ENCODE peak calls at places on chromosome 16, in seven cellular contexts. A, B, J, W, I, H and D are unnamed samples.

GRCh38 chr16:28326881-28327610 is 34.7 kb downstream of the SBK1 start:
- DNase-seq in B (peak), W (peak), I (peak), J (no peak), A (peak), H (peak), D (peak)

GRCh38 chr16:23434380-23434779 is 18.6 kb downstream of the COG7 start:
- DNase-seq in J (peak), H (no peak), W (peak), B (no peak), A (peak), I (peak), D (peak)

GRCh38 chr16:85114909-85115567 is 2.8 kb upstream of the CIBAR2 start:
- DNase-seq in H (peak), J (peak), I (peak), A (peak), B (peak), W (peak), D (peak)

GRCh38 chr16:51938861-51939260 is 608.1 kb downstream of the TOX3 start:
- DNase-seq in W (no peak), B (no peak), J (no peak), I (no peak), A (no peak), H (no peak), D (no peak)

GRCh38 chr16:10541396-10541795 is 39.0 kb downstream of the EMP2 start:
- DNase-seq in J (no peak), I (no peak), A (no peak), H (no peak), W (no peak), B (no peak), D (no peak)

GRCh38 chr16:11400076-11400475 is 54.8 kb downstream of the RMI2 start:
- DNase-seq in H (no peak), B (no peak), A (no peak), W (no peak), I (no peak), J (no peak), D (no peak)

GRCh38 chr16:81818514-81819304 is 39.6 kb downstream of the PLCG2 start:
- DNase-seq in H (no peak), I (no peak), A (no peak), B (no peak), W (no peak), J (no peak), D (no peak)

GRCh38 chr16:58589311-58589890 is 40.2 kb downstream of the CNOT1 start:
- DNase-seq in J (no peak), W (peak), A (peak), B (no peak), I (no peak), H (no peak), D (no peak)

GRCh38 chr16:55113195-55113594 is 182.5 kb downstream of the IRX5 start:
- DNase-seq in H (no peak), W (no peak), J (no peak), A (no peak), I (no peak), B (no peak), D (no peak)

GRCh38 chr16:27839419-27839818 is 224.1 kb downstream of the GSG1L start:
- DNase-seq in H (no peak), I (peak), A (peak), J (no peak), W (peak), B (peak), D (peak)

GRCh38 chr16:2520784-2521577 is 810 bp downstream of the AMDHD2 start:
- DNase-seq in I (peak), W (peak), A (no peak), H (no peak), J (no peak), B (peak), D (peak)

GRCh38 chr16:28090646-28091377 is 27.3 kb upstream of the GSG1L start:
- DNase-seq in H (peak), A (peak), B (peak), J (no peak), I (peak), W (peak), D (peak)

GRCh38 chr16:364595-365491 is 5.5 kb downstream of the MRPL28 start:
- DNase-seq in J (no peak), W (no peak), H (no peak), I (no peak), B (no peak), A (no peak), D (no peak)

GRCh38 chr16:57478396-57479024 is 7.8 kb downstream of the DOK4 start:
- DNase-seq in A (no peak), J (no peak), B (no peak), H (no peak), W (no peak), I (no peak), D (no peak)

GRCh38 chr16:66521951-66522771 is 27.8 kb downstream of the TK2 start:
- DNase-seq in I (peak), W (peak), H (no peak), B (no peak), J (no peak), A (peak), D (no peak)

GRCh38 chr16:89890200-89890599 is 16.8 kb downstream of the TCF25 start:
- DNase-seq in H (no peak), B (no peak), A (no peak), I (no peak), J (no peak), W (no peak), D (no peak)

GRCh38 chr16:71626858-71627213 is 852 bp downstream of the MARVELD3 start:
- DNase-seq in J (no peak), W (no peak), A (no peak), I (no peak), H (peak), B (peak), D (peak)

GRCh38 chr16:88755745-88756443 is 29.1 kb downstream of the PIEZO1 start:
- DNase-seq in I (no peak), J (no peak), B (no peak), W (no peak), H (no peak), A (no peak), D (no peak)

GRCh38 chr16:81638286-81638945 is 140.7 kb upstream of the PLCG2 start:
- DNase-seq in H (no peak), A (no peak), J (no peak), B (no peak), I (peak), W (no peak), D (peak)

GRCh38 chr16:82544378-82544777 is 82.4 kb upstream of the CDH13 start:
- DNase-seq in H (no peak), W (no peak), I (no peak), B (no peak), A (no peak), J (no peak), D (no peak)

GRCh38 chr16:66020642-66021041 is 345.8 kb upstream of the CDH5 start:
- DNase-seq in B (no peak), W (peak), I (no peak), A (peak), J (no peak), H (no peak), D (no peak)

GRCh38 chr16:66924527-66925321 is 611 bp downstream of the RRAD start:
- DNase-seq in A (no peak), B (peak), J (peak), I (peak), H (peak), W (peak), D (peak)

GRCh38 chr16:63945805-63946204 is 1176.1 kb downstream of the CDH11 start:
- DNase-seq in B (no peak), H (no peak), J (no peak), A (no peak), I (no peak), W (no peak), D (no peak)

GRCh38 chr16:88779406-88780099 is 5.5 kb downstream of the PIEZO1 start:
- DNase-seq in A (no peak), W (no peak), I (no peak), H (no peak), J (no peak), B (no peak), D (no peak)

GRCh38 chr16:85522842-85523601 is 90.1 kb upstream of the GSE1 start:
- DNase-seq in B (no peak), J (no peak), A (peak), W (peak), I (peak), H (no peak), D (peak)

GRCh38 chr16:23694707-23695373 is 16.2 kb downstream of the PLK1 start:
- DNase-seq in J (peak), A (peak), H (peak), W (peak), B (peak), I (no peak), D (peak)

GRCh38 chr16:28027055-28027454 is 36.5 kb downstream of the GSG1L start:
- DNase-seq in H (no peak), A (no peak), B (no peak), I (no peak), W (no peak), J (no peak), D (no peak)

GRCh38 chr16:76193851-76194620 is 83.2 kb upstream of the CNTNAP4 start:
- DNase-seq in I (no peak), W (peak), H (no peak), B (no peak), J (no peak), A (no peak), D (no peak)

GRCh38 chr16:76195648-76196047 is 81.6 kb upstream of the CNTNAP4 start:
- DNase-seq in H (no peak), B (no peak), J (no peak), W (no peak), A (no peak), I (no peak), D (no peak)

GRCh38 chr16:76190480-76190879 is 86.7 kb upstream of the CNTNAP4 start:
- DNase-seq in A (no peak), J (no peak), H (no peak), W (no peak), I (no peak), B (no peak), D (no peak)

GRCh38 chr16:76194621-76195015 is 82.6 kb upstream of the CNTNAP4 start:
- DNase-seq in W (peak), I (peak), J (no peak), H (no peak), A (no peak), B (no peak), D (peak)

GRCh38 chr16:76190059-76190458 is 87.1 kb upstream of the CNTNAP4 start:
- DNase-seq in H (no peak), B (no peak), A (no peak), J (no peak), W (no peak), I (no peak), D (no peak)
- H3K4ac ChIP-seq in H (no peak), B (no peak), A (no peak), J (no peak), W (no peak), I (no peak), D (no peak)

GRCh38 chr16:53740476-53740875 is 36.5 kb downstream of the FTO start:
- DNase-seq in I (no peak), W (no peak), J (no peak), H (no peak), A (no peak), B (no peak), D (no peak)

GRCh38 chr16:53732296-53732929 is 28.5 kb downstream of the FTO start:
- DNase-seq in I (peak), H (no peak), B (no peak), W (no peak), A (peak), J (no peak), D (peak)

GRCh38 chr16:53734908-53735307 is 31.0 kb downstream of the FTO start:
- DNase-seq in B (no peak), H (no peak), I (no peak), A (no peak), W (no peak), J (no peak), D (no peak)

GRCh38 chr16:53737563-53737962 is 33.6 kb downstream of the FTO start:
- DNase-seq in H (no peak), J (no peak), B (no peak), I (no peak), W (no peak), A (no peak), D (no peak)

DNA sequence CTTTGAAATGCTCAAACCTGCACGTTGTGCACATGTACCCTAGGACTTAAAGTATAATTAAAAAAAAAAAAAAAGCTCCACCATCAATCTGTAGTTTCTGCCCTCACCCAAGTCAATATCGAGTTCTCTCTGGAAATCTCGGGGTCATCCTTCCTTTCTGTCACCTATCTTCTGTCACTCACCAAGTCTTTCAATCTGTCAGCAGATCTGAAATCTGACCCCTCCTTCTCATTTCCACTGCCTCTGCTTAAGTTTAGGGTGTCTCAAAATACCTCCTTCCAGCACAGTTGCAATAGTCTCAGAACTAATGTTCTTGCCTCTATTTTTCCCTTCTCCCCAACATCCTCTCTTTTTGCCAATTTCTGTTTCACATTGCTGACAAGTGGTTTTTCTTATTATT is 32.3 kb downstream of the FTO start:
- DNase-seq in B (no peak), H (no peak), J (no peak), A (no peak), I (no peak), W (no peak), D (no peak)
- H2AK5ac ChIP-seq in B (no peak), H (no peak), J (no peak), A (no peak), I (no peak), W (no peak), D (no peak)

GRCh38 chr16:12498077-12498476 is 305.6 kb downstream of the CPPED1 start:
- DNase-seq in W (no peak), B (no peak), A (no peak), J (no peak), I (no peak), H (no peak), D (no peak)

GRCh38 chr16:12497558-12497957 is 306.1 kb downstream of the CPPED1 start:
- DNase-seq in A (no peak), B (no peak), J (peak), W (no peak), H (no peak), I (no peak), D (no peak)

GRCh38 chr16:12496866-12497265 is 306.8 kb downstream of the CPPED1 start:
- DNase-seq in I (no peak), A (no peak), W (no peak), H (no peak), B (no peak), J (no peak), D (no peak)

GRCh38 chr16:12496181-12496580 is 307.5 kb downstream of the CPPED1 start:
- DNase-seq in B (no peak), I (no peak), W (no peak), A (no peak), H (no peak), J (no peak), D (no peak)

GRCh38 chr16:12494716-12495115 is 309.0 kb downstream of the CPPED1 start:
- DNase-seq in A (no peak), I (no peak), J (no peak), H (no peak), W (no peak), B (no peak), D (peak)
- H3K4me2 ChIP-seq in A (no peak), I (no peak), J (no peak), H (no peak), W (no peak), B (no peak), D (no peak)

GRCh38 chr16:14494396-14494795 is 135.7 kb downstream of the PARN start:
- DNase-seq in B (no peak), H (no peak), J (no peak), A (no peak), W (no peak), I (no peak), D (no peak)

GRCh38 chr16:14492614-14493013 is 137.4 kb downstream of the PARN start:
- DNase-seq in I (no peak), H (no peak), B (no peak), A (no peak), J (no peak), W (no peak), D (no peak)

GRCh38 chr16:14495213-14496046 is 134.6 kb downstream of the PARN start:
- DNase-seq in J (no peak), H (no peak), W (no peak), A (no peak), I (no peak), B (no peak), D (no peak)

GRCh38 chr16:14491831-14492529 is 138.1 kb downstream of the PARN start:
- DNase-seq in W (no peak), A (no peak), H (no peak), I (no peak), J (no peak), B (no peak), D (no peak)

DNA sequence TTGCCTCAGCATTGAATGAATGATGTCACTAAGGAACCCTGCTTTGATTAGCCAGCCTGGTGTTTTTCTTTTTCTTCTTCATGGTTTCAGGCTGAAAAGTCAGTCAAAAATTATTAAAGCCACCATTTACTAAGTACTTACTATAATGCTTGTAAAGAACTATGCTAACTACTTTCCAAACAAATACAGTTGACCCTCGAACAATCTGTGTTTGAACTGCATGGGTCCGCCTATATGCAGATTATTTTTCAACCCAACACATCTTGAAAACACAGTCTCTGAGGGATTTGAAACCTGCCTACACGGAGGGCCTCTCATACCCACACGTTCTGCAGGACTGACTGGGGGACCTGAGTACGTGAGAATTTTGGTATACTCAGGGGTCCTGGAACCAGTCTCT is 136.3 kb downstream of the PARN start:
- DNase-seq in H (no peak), A (no peak), B (no peak), I (no peak), W (no peak), J (no peak), D (no peak)
- H3K4ac ChIP-seq in H (no peak), A (no peak), B (no peak), I (no peak), W (no peak), J (no peak), D (no peak)

GRCh38 chr16:77387075-77387474 is 47.8 kb downstream of the ADAMTS18 start:
- DNase-seq in A (no peak), W (no peak), H (no peak), I (no peak), B (no peak), J (no peak), D (no peak)

GRCh38 chr16:77387810-77388209 is 47.0 kb downstream of the ADAMTS18 start:
- DNase-seq in H (no peak), I (no peak), J (no peak), W (no peak), B (no peak), A (no peak), D (peak)

GRCh38 chr16:77385481-77385880 is 49.4 kb downstream of the ADAMTS18 start:
- DNase-seq in B (no peak), A (no peak), W (no peak), H (no peak), J (no peak), I (no peak), D (no peak)

DNA sequence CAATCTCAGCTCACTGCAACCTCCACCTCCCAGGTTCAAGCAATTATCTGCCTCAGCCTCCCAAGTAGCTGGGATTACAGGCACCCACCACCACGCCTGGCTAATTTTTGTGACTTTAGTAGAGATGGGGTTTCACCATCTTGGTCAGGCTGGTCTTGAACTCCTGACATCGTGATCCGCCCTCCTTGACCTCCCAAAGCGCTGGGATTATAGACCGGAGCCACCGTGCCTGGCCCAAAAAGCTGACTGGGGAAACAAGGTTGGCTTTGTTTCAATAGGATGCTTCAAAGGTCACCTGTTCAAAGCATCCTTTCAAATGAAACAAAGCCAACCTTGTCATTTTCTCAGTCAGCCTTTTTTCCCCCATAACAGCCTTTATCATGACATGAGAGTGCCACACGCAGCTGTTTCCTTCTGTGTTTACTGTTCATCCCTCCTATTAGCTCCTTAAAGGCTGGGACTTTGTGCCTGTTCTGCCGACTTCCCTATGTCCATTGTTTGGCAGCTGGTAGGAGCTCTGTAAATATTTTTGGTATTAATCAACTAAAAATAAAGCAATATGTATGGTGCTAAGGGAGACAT is 51.1 kb downstream of the ADAMTS18 start:
- DNase-seq in I (no peak), B (no peak), H (no peak), J (no peak), W (no peak), A (no peak), D (no peak)
- H2AK5ac ChIP-seq in I (no peak), B (no peak), H (no peak), J (no peak), W (no peak), A (no peak), D (no peak)

GRCh38 chr16:87460936-87461335 is 31.9 kb downstream of the ZCCHC14 start:
- DNase-seq in I (no peak), B (no peak), A (no peak), W (no peak), H (no peak), J (no peak), D (no peak)
- H3K4me2 ChIP-seq in I (no peak), B (no peak), A (no peak), W (no peak), H (no peak), J (no peak), D (no peak)

DNA sequence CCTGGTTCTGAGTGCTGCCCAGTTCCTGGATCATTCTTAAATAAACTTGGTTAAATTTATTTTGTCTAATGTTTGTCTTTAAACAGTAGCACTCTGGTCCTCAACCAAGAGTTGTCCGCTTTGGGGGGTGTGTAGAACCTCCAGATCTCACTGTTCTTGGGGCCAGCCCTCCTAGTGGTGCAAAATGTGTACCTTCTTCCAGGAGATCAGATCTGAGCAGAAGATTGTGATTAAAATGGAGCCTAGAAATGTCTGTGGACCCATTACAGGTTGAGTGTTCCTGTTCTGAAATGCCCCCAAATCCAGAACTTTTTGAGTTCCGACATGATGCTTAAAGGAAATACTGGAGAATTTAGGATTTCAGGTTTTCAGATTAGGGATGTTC is 46.0 kb upstream of the CLEC18A start:
- DNase-seq in W (no peak), I (no peak), A (no peak), H (no peak), J (no peak), B (no peak), D (no peak)
- H3K4ac ChIP-seq in W (no peak), I (no peak), A (peak), H (no peak), J (no peak), B (no peak), D (no peak)

GRCh38 chr16:50620646-50621451 is 60.3 kb downstream of the SNX20 start:
- DNase-seq in B (no peak), I (no peak), J (no peak), A (no peak), W (no peak), H (no peak), D (no peak)
- H2AK5ac ChIP-seq in B (no peak), I (no peak), J (peak), A (no peak), W (no peak), H (peak), D (no peak)

DNA sequence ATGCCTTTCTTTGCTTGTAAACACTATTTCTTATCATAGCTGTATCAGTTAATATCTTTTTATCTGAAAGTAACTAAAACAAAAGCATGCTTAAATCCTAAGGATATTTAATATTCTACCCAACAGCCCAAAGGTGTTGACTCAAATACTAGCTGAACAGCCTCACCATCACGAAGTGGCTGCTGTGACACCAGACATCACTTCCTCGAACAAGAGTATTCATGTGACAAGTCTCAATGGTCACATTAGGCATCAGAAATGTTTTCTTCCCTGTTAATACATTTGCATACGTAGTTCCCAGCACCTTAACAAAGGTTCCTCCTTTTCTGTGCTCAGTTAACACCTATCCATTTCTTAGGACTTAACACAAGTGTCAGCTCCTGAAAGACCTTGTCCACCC is 193.8 kb upstream of the DYNLRB2 start:
- DNase-seq in H (no peak), W (no peak), A (no peak), J (no peak), B (no peak), I (no peak), D (no peak)
- H3K4me2 ChIP-seq in H (no peak), W (no peak), A (no peak), J (no peak), B (no peak), I (no peak), D (no peak)